ENCODE peak calls at places on chromosomes 7 and 10, in six cellular contexts. T is left lung; E is Panc1; X is right cardiac atrium; A is CD4-positive, alpha-beta memory T cell; W is A549. R is an unnamed sample.

GRCh38 chr7:45921381-45921698 is 268 bp upstream of the IGFBP3 start:
- DNase-seq in T (no peak), E (no peak), X (no peak), A (no peak), W (no peak), R (peak; percentile 44)

GRCh38 chr10:94623572-94623971 is 60.0 kb upstream of the CYP2C18 start:
- DNase-seq in T (no peak), E (no peak), X (no peak), A (no peak), W (no peak), R (no peak)

GRCh38 chr7:125618516-125618915 is 688.9 kb upstream of the POT1 start:
- DNase-seq in T (no peak), E (no peak), X (no peak), A (no peak), W (no peak), R (no peak)

GRCh38 chr7:21261627-21262564 is 166.0 kb upstream of the SP4 start:
- DNase-seq in T (no peak), E (no peak), X (no peak), A (peak; percentile 23), W (peak; percentile 16), R (no peak)

GRCh38 chr10:46539596-46540411 is 16.7 kb downstream of the GPRIN2 start:
- DNase-seq in T (peak; percentile 32), E (no peak), X (peak; percentile 23), A (no peak), W (peak; percentile 90), R (peak; percentile 34)

GRCh38 chr7:112414855-112415490 is 35.3 kb upstream of the IFRD1 start:
- DNase-seq in T (no peak), E (no peak), X (no peak), A (no peak), W (peak; percentile 68), R (no peak)

GRCh38 chr10:132932461-132933307 is 9.7 kb downstream of the CFAP46 start:
- DNase-seq in T (no peak), E (no peak), X (no peak), A (no peak), W (no peak), R (no peak)

GRCh38 chr10:133278577-133279265 is 2.1 kb upstream of the ADAM8 start:
- DNase-seq in T (peak; percentile 84), E (no peak), X (peak; percentile 80), A (peak; percentile 73), W (no peak), R (no peak)

GRCh38 chr7:71424166-71424803 is 292.3 kb downstream of the GALNT17 start:
- DNase-seq in T (no peak), E (no peak), X (peak; percentile 75), A (no peak), W (no peak), R (no peak)

GRCh38 chr10:22252801-22253577 is 35.2 kb upstream of the EBLN1 start:
- DNase-seq in T (peak; percentile 43), E (no peak), X (peak; percentile 81), A (peak; percentile 53), W (no peak), R (peak; percentile 49)

GRCh38 chr7:2564970-2565546 is 6.3 kb downstream of the IQCE start:
- DNase-seq in T (no peak), E (no peak), X (no peak), A (no peak), W (no peak), R (no peak)

GRCh38 chr7:98879989-98880337 is 1.6 kb downstream of the TRRAP start:
- DNase-seq in T (no peak), E (no peak), X (no peak), A (no peak), W (no peak), R (no peak)

GRCh38 chr7:11450246-11450645 is 381.8 kb downstream of the THSD7A start:
- DNase-seq in T (no peak), E (no peak), X (no peak), A (no peak), W (no peak), R (no peak)

GRCh38 chr7:30930621-30931020 is 19.0 kb downstream of the AQP1 start:
- DNase-seq in T (no peak), E (no peak), X (peak; percentile 52), A (no peak), W (no peak), R (no peak)

GRCh38 chr10:62772186-62772950 is 32.2 kb upstream of the ADO start:
- DNase-seq in T (no peak), E (no peak), X (no peak), A (no peak), W (no peak), R (no peak)

GRCh38 chr7:90675982-90676381 is 79.9 kb downstream of the CDK14 start:
- DNase-seq in T (no peak), E (no peak), X (no peak), A (no peak), W (no peak), R (no peak)

GRCh38 chr10:5291501-5292195 is 73.1 kb upstream of the UCN3 start:
- DNase-seq in T (peak; percentile 79), E (no peak), X (peak; percentile 67), A (peak; percentile 70), W (peak; percentile 94), R (no peak)

GRCh38 chr7:50317697-50318640 is 13.5 kb downstream of the IKZF1 start:
- DNase-seq in T (no peak), E (no peak), X (no peak), A (no peak), W (no peak), R (no peak)

GRCh38 chr7:116679495-116679894 is 7.5 kb downstream of the MET start:
- DNase-seq in T (no peak), E (no peak), X (no peak), A (no peak), W (no peak), R (no peak)

GRCh38 chr7:138278601-138279000 is 181.5 kb upstream of the TRIM24 start:
- DNase-seq in T (no peak), E (no peak), X (no peak), A (no peak), W (no peak), R (no peak)

GRCh38 chr7:71739520-71740195 is 607.7 kb downstream of the GALNT17 start:
- DNase-seq in T (no peak), E (no peak), X (no peak), A (no peak), W (no peak), R (no peak)

GRCh38 chr10:82240408-82240807 is 365.4 kb downstream of the NRG3 start:
- DNase-seq in T (no peak), E (no peak), X (no peak), A (no peak), W (no peak), R (no peak)

GRCh38 chr7:153433223-153433622 is 619.0 kb upstream of the DPP6 start:
- DNase-seq in T (no peak), E (no peak), X (no peak), A (no peak), W (no peak), R (no peak)

GRCh38 chr7:141468341-141468740 is 82.9 kb upstream of the AGK start:
- DNase-seq in T (no peak), E (no peak), X (no peak), A (no peak), W (no peak), R (no peak)

GRCh38 chr7:139650429-139651100 is 127.1 kb downstream of the CLEC2L start:
- DNase-seq in T (no peak), E (no peak), X (peak; percentile 73), A (no peak), W (no peak), R (no peak)

GRCh38 chr7:240887-241421 is 48.6 kb downstream of the FAM20C start:
- DNase-seq in T (no peak), E (no peak), X (no peak), A (no peak), W (no peak), R (no peak)

GRCh38 chr7:236967-237366 is 44.6 kb downstream of the FAM20C start:
- DNase-seq in T (no peak), E (no peak), X (no peak), A (no peak), W (no peak), R (no peak)

GRCh38 chr7:237385-237784 is 45.0 kb downstream of the FAM20C start:
- DNase-seq in T (no peak), E (no peak), X (no peak), A (no peak), W (no peak), R (no peak)

GRCh38 chr7:241513-241912 is 48.5 kb upstream of the FOXL3 start:
- DNase-seq in T (no peak), E (no peak), X (no peak), A (no peak), W (no peak), R (no peak)

GRCh38 chr7:240128-240676 is 47.8 kb downstream of the FAM20C start:
- DNase-seq in T (no peak), E (no peak), X (no peak), A (no peak), W (no peak), R (no peak)
- H3K4me3 ChIP-seq in T (no peak overlapping the region), E (no peak overlapping the region), X (no peak overlapping the region), A (no peak overlapping the region), W (no peak overlapping the region), R (no peak overlapping the region)

GRCh38 chr7:157594306-157594705 is 257.5 kb downstream of the DNAJB6 start:
- DNase-seq in T (no peak), E (no peak), X (no peak), A (no peak), W (no peak), R (no peak)
- H3K9me3 ChIP-seq in T (no peaks in the 10 kb centered on the region), E (no peaks in the 10 kb centered on the region), X (no peaks in the 10 kb centered on the region), A (no peaks in the 10 kb centered on the region), W (no peaks in the 10 kb centered on the region), R (no peaks in the 10 kb centered on the region)

GRCh38 chr7:122068999-122069398 is 75.0 kb downstream of the AASS start:
- DNase-seq in T (no peak), E (no peak), X (no peak), A (no peak), W (no peak), R (no peak)
- H3K4me3 ChIP-seq in T (no peak overlapping the region), E (no peak overlapping the region), X (no peak overlapping the region), A (no peak overlapping the region), W (no peak overlapping the region), R (no peak overlapping the region)

DNA sequence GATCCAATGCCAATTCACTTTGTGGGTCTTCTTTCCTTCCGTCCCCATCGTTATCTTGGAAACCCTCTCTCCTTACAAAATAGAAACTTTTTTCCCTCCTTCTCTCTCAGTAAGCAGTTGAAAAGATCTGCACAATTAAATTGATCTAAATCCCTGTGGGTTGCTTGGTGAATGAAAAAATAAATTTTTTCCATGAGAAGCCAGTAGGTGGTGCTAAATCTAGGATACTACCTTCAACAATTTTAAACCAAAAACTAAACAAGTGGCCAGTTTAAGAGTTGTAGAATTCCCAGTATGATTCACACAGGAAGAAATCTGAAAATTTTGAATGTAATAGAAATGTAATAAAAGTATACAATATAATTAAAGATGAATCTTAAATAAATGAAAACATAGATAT is 990.3 kb upstream of the ZNF722 start:
- DNase-seq in T (no peak), E (no peak), X (no peak), A (no peak), W (no peak), R (no peak)
- H3K9me3 ChIP-seq in T (no peaks in the 10 kb centered on the region), E (no peaks in the 10 kb centered on the region), X (no peaks in the 10 kb centered on the region), A (no peaks in the 10 kb centered on the region), W (peaks cover 13% of the 10 kb centered on the region), R (no peaks in the 10 kb centered on the region)

DNA sequence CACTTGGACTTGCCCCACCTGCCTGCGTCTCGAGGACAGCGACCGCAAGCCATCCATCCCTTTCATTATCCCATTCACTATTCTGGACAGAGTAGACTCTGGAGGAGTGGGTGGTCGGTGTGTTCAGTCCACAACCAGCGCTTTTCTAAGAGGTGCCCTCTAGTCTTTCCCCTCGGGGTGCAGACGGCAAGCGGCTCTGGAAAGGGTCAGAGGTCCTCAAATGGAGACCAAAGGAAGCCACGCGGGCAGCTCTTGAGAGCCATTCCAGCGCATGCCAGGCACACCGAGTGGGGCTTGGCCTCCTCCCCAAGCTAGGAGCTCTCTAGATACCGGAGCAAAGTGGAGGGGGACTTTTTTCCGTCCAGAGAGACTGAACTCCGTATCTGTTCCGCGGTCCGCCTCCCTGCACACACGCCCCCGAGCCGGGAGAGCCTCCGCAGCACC is 697 bp downstream of the GSDME start:
- DNase-seq in T (no peak), E (no peak), X (no peak), A (peak; percentile 6), W (no peak), R (peak; percentile 33)
- H3K4me3 ChIP-seq in T (peak overlapping the region; percentile 73), E (peak overlapping the region; percentile 55), X (peak overlapping the region; percentile 69), A (peak overlapping the region; percentile 46), W (peak overlapping the region; percentile 85), R (peak overlapping the region; percentile 81)